ENCODE peak calls at places on chromosomes 16 and 17, in six cellular contexts. Z, O, F, S, D and E are unnamed samples.

GRCh38 chr17:40086150-40087044 is 14.0 kb downstream of the NR1D1 start:
- DNase-seq in O (peak; percentile 85), Z (peak; percentile 81), F (no peak), D (peak; percentile 16), S (peak; percentile 84), E (peak; percentile 79)

GRCh38 chr17:39679521-39680192 is 8.2 kb downstream of the PGAP3 start:
- DNase-seq in F (no peak), S (no peak), Z (no peak), D (no peak), O (no peak), E (no peak)

GRCh38 chr17:50288306-50288705 is 14.0 kb downstream of the TMEM92 start:
- DNase-seq in F (no peak), Z (no peak), D (no peak), S (no peak), O (no peak), E (no peak)

GRCh38 chr17:10309003-10309974 is 63.5 kb downstream of the MYH13 start:
- DNase-seq in D (no peak), S (no peak), F (no peak), Z (no peak), O (no peak), E (no peak)

GRCh38 chr17:42422412-42422957 is 571 bp downstream of the CAVIN1 start:
- DNase-seq in D (no peak), O (no peak), S (peak; percentile 44), Z (peak; percentile 46), F (peak; percentile 41), E (peak; percentile 39)

GRCh38 chr17:38584350-38584925 is 21.3 kb downstream of the SRCIN1 start:
- DNase-seq in S (peak; percentile 83), Z (peak; percentile 77), O (peak; percentile 92), D (peak; percentile 32), F (no peak), E (peak; percentile 84)

GRCh38 chr16:81885976-81886586 is 107.0 kb downstream of the PLCG2 start:
- DNase-seq in Z (no peak), S (peak; percentile 63), D (no peak), O (peak; percentile 85), F (no peak), E (peak; percentile 66)

GRCh38 chr16:31471875-31472558 is at the start of gene TGFB1I1:
- DNase-seq in Z (no peak), D (no peak), S (peak; percentile 61), O (peak; percentile 56), F (no peak), E (peak; percentile 33)

GRCh38 chr17:80261159-80261894 is 675 bp downstream of the RNF213 start:
- DNase-seq in D (peak; percentile 69), Z (peak; percentile 76), O (peak; percentile 75), F (peak; percentile 62), S (no peak), E (no peak)

GRCh38 chr17:2068589-2069051 is 13.7 kb downstream of the HIC1 start:
- DNase-seq in Z (no peak), F (no peak), S (no peak), D (no peak), O (no peak), E (no peak)

GRCh38 chr17:82229686-82230626 is 1.1 kb downstream of the SLC16A3 start:
- DNase-seq in Z (peak; percentile 31), F (peak; percentile 42), S (no peak), D (no peak), O (no peak), E (no peak)

DNA sequence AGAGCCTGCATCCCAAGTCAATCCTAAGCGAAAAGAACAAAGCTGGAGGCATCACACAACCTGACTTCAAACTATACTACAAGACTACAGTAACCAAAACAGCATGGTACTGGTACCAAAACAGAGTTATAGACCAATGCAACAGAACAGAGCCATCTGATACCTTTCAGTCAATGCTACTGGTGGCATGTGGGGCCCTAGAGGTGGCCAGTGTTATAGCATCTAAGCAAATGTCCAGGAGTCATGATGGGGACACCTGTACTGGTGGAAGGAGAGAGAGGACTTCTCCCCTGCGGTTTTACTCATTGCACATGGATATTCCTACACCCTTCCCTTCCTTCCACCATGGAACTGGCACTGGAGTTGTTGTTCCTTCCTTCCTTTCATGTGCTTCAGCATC is 6.0 kb upstream of the ASIC2 start:
- DNase-seq in F (no peak), S (no peak), O (no peak), D (no peak), Z (no peak), E (no peak)
- TF ChIP-seq CTCF in F (no peak), S (no peak), O (no peak), D (no peak), Z (no peak), E (no peak)

GRCh38 chr17:67628580-67629013 is 89.1 kb upstream of the NOL11 start:
- DNase-seq in S (peak; percentile 72), Z (peak; percentile 53), D (no peak), O (no peak), F (peak; percentile 65), E (peak; percentile 66)
- TF ChIP-seq CTCF in S (peak; percentile 67), Z (no peak), D (no peak), O (no peak), F (peak; percentile 53), E (peak; percentile 61)

GRCh38 chr16:88403794-88404581 is 21.2 kb downstream of the ZNF469 start:
- DNase-seq in D (no peak), O (no peak), Z (no peak), S (no peak), F (no peak), E (no peak)
- TF ChIP-seq CTCF in D (no peak), O (no peak), Z (no peak), S (no peak), F (peak; percentile 12), E (no peak)

GRCh38 chr16:28549301-28549899 is 4.3 kb upstream of the SGF29 start:
- DNase-seq in F (no peak), O (peak; percentile 45), Z (no peak), S (no peak), D (no peak), E (no peak)
- TF ChIP-seq CTCF in F (peak; percentile 62), O (peak; percentile 79), Z (peak; percentile 4), S (peak; percentile 57), D (no peak), E (peak; percentile 67)

DNA sequence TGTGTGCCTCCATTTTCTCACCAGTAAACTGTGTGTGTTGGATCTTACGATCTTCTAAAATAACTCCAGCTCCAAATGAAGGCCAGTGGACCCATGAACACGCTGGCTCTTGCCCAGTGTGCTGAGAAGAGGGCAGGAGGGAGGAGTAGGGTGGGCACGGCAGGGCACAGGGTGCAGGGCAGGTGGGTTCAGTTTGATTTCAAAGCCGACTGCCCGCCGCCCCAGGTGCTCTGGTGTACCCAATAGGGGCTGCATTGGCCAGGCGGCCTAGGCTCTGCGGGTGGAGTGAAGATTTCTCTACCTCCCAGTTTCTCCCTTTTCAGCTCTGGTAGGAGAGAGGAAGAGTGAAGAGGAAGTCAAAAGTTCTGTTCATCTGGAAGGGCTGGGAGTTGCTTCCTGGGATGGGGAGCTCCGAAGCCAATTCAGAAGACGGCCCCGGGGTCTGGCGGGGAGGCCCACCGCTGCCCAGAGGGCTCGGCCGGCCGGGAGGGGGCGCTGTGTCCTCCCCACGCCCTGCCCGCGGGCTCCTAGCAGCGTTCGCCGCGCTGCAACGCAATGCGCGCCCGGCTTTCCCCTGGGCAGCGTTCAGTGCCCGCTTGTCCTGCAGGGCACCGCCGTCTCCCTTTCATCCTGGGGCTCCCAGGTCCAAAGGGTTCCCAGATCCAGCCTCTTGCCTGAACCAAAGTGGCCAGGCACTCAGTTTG is 1.1 kb upstream of the CRHR1 start:
- DNase-seq in F (no peak), D (no peak), O (peak; percentile 76), S (peak; percentile 58), Z (no peak), E (peak; percentile 48)
- TF ChIP-seq CTCF in F (peak; percentile 10), D (no peak), O (peak; percentile 79), S (peak; percentile 46), Z (peak; percentile 28), E (no peak)

DNA sequence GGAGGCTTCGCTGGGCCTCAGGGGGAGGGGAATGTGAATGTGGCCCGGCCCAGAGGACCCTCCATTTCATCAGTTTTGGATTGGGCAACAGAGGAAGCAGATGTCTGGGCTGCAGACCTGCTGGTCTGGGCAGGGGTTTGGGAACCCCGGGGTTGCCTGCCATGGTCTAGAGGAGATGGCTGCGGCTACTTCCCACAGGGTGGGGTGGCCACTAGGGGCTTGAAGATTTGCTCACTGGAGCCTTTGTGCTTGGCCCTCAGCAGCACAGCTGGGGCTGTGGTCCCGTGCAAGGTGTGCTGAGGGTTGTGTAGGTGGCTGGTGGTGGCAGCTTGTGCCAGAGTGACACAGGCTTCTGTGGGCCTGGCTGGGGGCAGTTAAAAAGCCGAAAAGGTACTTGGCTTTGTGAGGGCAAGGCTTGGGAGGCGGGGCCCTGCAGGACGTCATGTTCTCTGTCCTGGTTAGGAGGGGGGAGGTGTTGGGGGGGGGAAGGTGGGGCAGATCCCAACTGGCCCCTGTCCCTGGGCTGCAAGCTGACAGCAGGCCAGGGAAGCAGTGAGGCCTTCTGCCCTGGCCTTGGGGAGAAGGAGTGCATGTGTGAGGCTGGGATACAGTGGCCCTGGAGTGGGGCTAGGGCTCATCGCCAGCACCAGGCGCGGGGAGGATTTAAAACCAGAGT is 98.0 kb downstream of the KPNA2 start:
- DNase-seq in S (no peak), Z (no peak), O (no peak), F (no peak), D (no peak), E (no peak)
- TF ChIP-seq CTCF in S (no peak), Z (no peak), O (no peak), F (no peak), D (no peak), E (no peak)

DNA sequence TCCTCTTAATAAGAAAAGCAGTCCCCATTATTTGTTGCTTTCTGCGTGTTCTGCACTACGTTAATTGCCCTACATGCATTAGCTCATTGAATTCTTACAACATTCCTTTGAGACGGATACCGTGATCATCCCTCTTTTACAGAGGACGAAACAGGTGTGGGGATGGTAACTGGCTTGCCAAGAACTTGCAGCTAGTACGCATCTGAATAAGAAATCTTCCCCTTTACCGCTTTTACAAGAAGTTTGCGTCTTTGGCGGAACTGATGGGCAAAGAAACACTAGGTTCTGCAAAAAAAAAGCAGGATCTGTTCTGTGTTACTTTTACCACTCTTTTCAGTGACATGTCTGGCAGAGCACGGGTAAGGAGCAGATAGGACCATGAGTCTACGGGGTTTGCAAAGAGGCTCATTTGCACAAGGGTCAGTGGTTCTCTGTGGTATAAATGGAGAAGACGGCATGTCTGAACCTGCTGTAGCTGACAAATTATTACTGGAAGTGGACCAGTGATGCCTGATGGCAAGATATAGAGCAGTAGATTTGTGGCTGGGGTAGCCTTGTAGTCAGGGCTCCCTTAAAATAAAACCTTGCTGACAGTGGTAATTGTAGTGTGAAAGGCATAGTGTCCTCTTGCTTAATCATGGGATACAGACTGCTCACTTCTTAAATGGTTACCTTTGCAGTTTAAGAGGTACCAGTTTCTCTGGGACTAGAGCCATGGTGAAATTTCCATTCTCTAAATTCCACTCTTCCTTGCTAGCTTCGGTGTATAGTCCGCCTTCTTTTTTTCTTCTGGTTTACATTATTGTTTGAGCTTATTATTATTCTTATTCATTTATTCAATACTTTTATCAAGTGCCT is 1.4 kb downstream of the CCP110 start:
- DNase-seq in Z (no peak), D (no peak), F (no peak), O (no peak), S (peak; percentile 42), E (peak; percentile 13)
- TF ChIP-seq CTCF in Z (no peak), D (no peak), F (no peak), O (no peak), S (no peak), E (no peak)

GRCh38 chr17:76248013-76248782 is 7.9 kb upstream of the RNF157 start:
- DNase-seq in D (no peak), S (no peak), O (no peak), Z (no peak), F (no peak), E (no peak)
- TF ChIP-seq CTCF in D (no peak), S (no peak), O (peak; percentile 26), Z (no peak), F (peak; percentile 7), E (no peak)

GRCh38 chr17:76408037-76408849 is 23.8 kb downstream of the SPHK1 start:
- DNase-seq in O (peak; percentile 83), S (peak; percentile 78), D (no peak), Z (peak; percentile 83), F (no peak), E (peak; percentile 79)
- TF ChIP-seq CTCF in O (peak; percentile 98), S (peak; percentile 87), D (no peak), Z (peak; percentile 86), F (peak; percentile 95), E (peak; percentile 89)